ENCODE peak calls at places on chromosomes 1 and 21, in six cellular contexts. One of them, this sample, is unnamed.

GRCh38 chr1:101285922-101286568 is 49.2 kb downstream of the S1PR1 start:
- DNase-seq in Daoy: no peak
- DNase-seq in right cardiac atrium: no peak
- DNase-seq in hypothalamus: no peak
- DNase-seq in left colon: no peak
- DNase-seq in GM06990: no peak
- DNase-seq in this sample: no peak

GRCh38 chr1:61139324-61140055 is 57.1 kb downstream of the NFIA start:
- DNase-seq in Daoy: peak
- DNase-seq in left colon: no peak
- DNase-seq in GM06990: no peak
- DNase-seq in hypothalamus: no peak
- DNase-seq in right cardiac atrium: no peak
- DNase-seq in this sample: no peak

GRCh38 chr1:37478451-37478871 is 4.1 kb downstream of the ZC3H12A start:
- DNase-seq in GM06990: no peak
- DNase-seq in left colon: peak
- DNase-seq in Daoy: peak
- DNase-seq in right cardiac atrium: no peak
- DNase-seq in hypothalamus: no peak
- DNase-seq in this sample: no peak

GRCh38 chr1:188937965-188938551 is 1539.6 kb downstream of the BRINP3 start:
- DNase-seq in hypothalamus: no peak
- DNase-seq in left colon: no peak
- DNase-seq in Daoy: no peak
- DNase-seq in GM06990: no peak
- DNase-seq in right cardiac atrium: no peak
- DNase-seq in this sample: no peak

GRCh38 chr1:9292361-9293240 is at the start of gene SPSB1:
- DNase-seq in GM06990: peak
- DNase-seq in right cardiac atrium: peak
- DNase-seq in hypothalamus: peak
- DNase-seq in left colon: peak
- DNase-seq in Daoy: peak
- DNase-seq in this sample: peak

GRCh38 chr1:217089239-217090014 is 366.2 kb upstream of the ESRRG start:
- DNase-seq in hypothalamus: peak
- DNase-seq in left colon: peak
- DNase-seq in right cardiac atrium: peak
- DNase-seq in Daoy: peak
- DNase-seq in GM06990: no peak
- DNase-seq in this sample: peak

GRCh38 chr1:199774433-199775089 is 252.9 kb upstream of the NR5A2 start:
- DNase-seq in Daoy: peak
- DNase-seq in left colon: peak
- DNase-seq in right cardiac atrium: no peak
- DNase-seq in hypothalamus: no peak
- DNase-seq in GM06990: no peak
- DNase-seq in this sample: no peak

GRCh38 chr1:193549067-193549466 is 362.7 kb upstream of the B3GALT2 start:
- DNase-seq in left colon: no peak
- DNase-seq in right cardiac atrium: no peak
- DNase-seq in GM06990: no peak
- DNase-seq in Daoy: no peak
- DNase-seq in hypothalamus: no peak
- DNase-seq in this sample: no peak

GRCh38 chr21:28334407-28334806 is 658.3 kb downstream of the LTN1 start:
- DNase-seq in GM06990: peak
- DNase-seq in Daoy: peak
- DNase-seq in left colon: no peak
- DNase-seq in right cardiac atrium: no peak
- DNase-seq in hypothalamus: no peak
- DNase-seq in this sample: no peak

GRCh38 chr1:2135425-2135824 is 59.1 kb downstream of the FAAP20 start:
- DNase-seq in hypothalamus: peak
- DNase-seq in left colon: peak
- DNase-seq in GM06990: no peak
- DNase-seq in right cardiac atrium: peak
- DNase-seq in Daoy: peak
- DNase-seq in this sample: peak

GRCh38 chr1:199898654-199899053 is 128.9 kb upstream of the NR5A2 start:
- DNase-seq in right cardiac atrium: no peak
- DNase-seq in left colon: no peak
- DNase-seq in hypothalamus: no peak
- DNase-seq in Daoy: no peak
- DNase-seq in GM06990: no peak
- DNase-seq in this sample: no peak

GRCh38 chr1:40267767-40268187 is 9.7 kb downstream of the ZMPSTE24 start:
- DNase-seq in Daoy: peak
- DNase-seq in hypothalamus: no peak
- DNase-seq in GM06990: no peak
- DNase-seq in right cardiac atrium: no peak
- DNase-seq in left colon: no peak
- DNase-seq in this sample: no peak

GRCh38 chr1:54259546-54259945 is 59.6 kb downstream of the MRPL37 start:
- DNase-seq in hypothalamus: no peak
- DNase-seq in right cardiac atrium: no peak
- DNase-seq in left colon: no peak
- DNase-seq in Daoy: no peak
- DNase-seq in GM06990: no peak
- DNase-seq in this sample: no peak

GRCh38 chr1:176462671-176463225 is at the start of gene PAPPA2:
- DNase-seq in hypothalamus: no peak
- DNase-seq in GM06990: no peak
- DNase-seq in left colon: no peak
- DNase-seq in right cardiac atrium: no peak
- DNase-seq in Daoy: no peak
- DNase-seq in this sample: no peak

GRCh38 chr1:33826311-33826710 is 37.6 kb upstream of the HMGB4 start:
- DNase-seq in right cardiac atrium: no peak
- DNase-seq in left colon: no peak
- DNase-seq in hypothalamus: no peak
- DNase-seq in GM06990: no peak
- DNase-seq in Daoy: no peak
- DNase-seq in this sample: no peak

GRCh38 chr1:244065960-244066388 is 14.9 kb downstream of the ZBTB18 start:
- DNase-seq in hypothalamus: no peak
- DNase-seq in GM06990: no peak
- DNase-seq in right cardiac atrium: no peak
- DNase-seq in Daoy: no peak
- DNase-seq in left colon: no peak
- DNase-seq in this sample: no peak

GRCh38 chr1:169538998-169539871 is 47.0 kb downstream of the F5 start:
- DNase-seq in GM06990: no peak
- DNase-seq in hypothalamus: no peak
- DNase-seq in left colon: no peak
- DNase-seq in right cardiac atrium: no peak
- DNase-seq in Daoy: peak
- DNase-seq in this sample: no peak

GRCh38 chr1:174800221-174800791 is 199.4 kb upstream of the CACYBP start:
- DNase-seq in Daoy: peak
- DNase-seq in left colon: peak
- DNase-seq in GM06990: no peak
- DNase-seq in hypothalamus: peak
- DNase-seq in right cardiac atrium: peak
- DNase-seq in this sample: peak

GRCh38 chr1:20575544-20576056 is 13.3 kb upstream of the CDA start:
- DNase-seq in left colon: no peak
- DNase-seq in hypothalamus: no peak
- DNase-seq in right cardiac atrium: no peak
- DNase-seq in GM06990: no peak
- DNase-seq in Daoy: no peak
- DNase-seq in this sample: no peak

GRCh38 chr1:971751-972506 is 5.6 kb downstream of the PLEKHN1 start:
- DNase-seq in right cardiac atrium: no peak
- DNase-seq in hypothalamus: no peak
- DNase-seq in GM06990: no peak
- DNase-seq in Daoy: no peak
- DNase-seq in left colon: no peak
- DNase-seq in this sample: no peak

GRCh38 chr1:21865943-21866628 is 54.0 kb downstream of the LDLRAD2 start:
- DNase-seq in Daoy: no peak
- DNase-seq in left colon: peak
- DNase-seq in GM06990: peak
- DNase-seq in hypothalamus: no peak
- DNase-seq in right cardiac atrium: no peak
- DNase-seq in this sample: no peak